ENCODE peak calls at places on chromosomes 4 and X, in ten cellular contexts. One of them, this sample, is unnamed.

GRCh38 chr4:49032440-49033161 is 46.5 kb downstream of the CWH43 start:
- DNase-seq in right lobe of liver: no peak
- DNase-seq in sigmoid colon: no peak
- DNase-seq in body of pancreas: no peak
- DNase-seq in HCT116: peak; percentile 6
- DNase-seq in breast epithelium: no peak
- DNase-seq in Peyer's patch: no peak
- DNase-seq in upper lobe of left lung: no peak
- DNase-seq in IMR-90: peak; percentile 6
- DNase-seq in A549: peak; percentile 15
- DNase-seq in this sample: no peak

GRCh38 chr4:182764137-182764536 is 153.0 kb downstream of the DCTD start:
- DNase-seq in sigmoid colon: no peak
- DNase-seq in IMR-90: peak; percentile 55
- DNase-seq in upper lobe of left lung: no peak
- DNase-seq in body of pancreas: no peak
- DNase-seq in HCT116: no peak
- DNase-seq in A549: no peak
- DNase-seq in breast epithelium: no peak
- DNase-seq in right lobe of liver: no peak
- DNase-seq in Peyer's patch: no peak
- DNase-seq in this sample: no peak

GRCh38 chr4:154854362-154854761 is 73.3 kb downstream of the RBM46 start:
- DNase-seq in sigmoid colon: no peak
- DNase-seq in right lobe of liver: no peak
- DNase-seq in A549: peak; percentile 20
- DNase-seq in Peyer's patch: no peak
- DNase-seq in IMR-90: peak; percentile 4
- DNase-seq in body of pancreas: no peak
- DNase-seq in HCT116: peak; percentile 16
- DNase-seq in upper lobe of left lung: no peak
- DNase-seq in breast epithelium: no peak
- DNase-seq in this sample: no peak

GRCh38 chr4:39657465-39657864 is 18.8 kb upstream of the SMIM14 start:
- DNase-seq in body of pancreas: no peak
- DNase-seq in breast epithelium: no peak
- DNase-seq in IMR-90: no peak
- DNase-seq in right lobe of liver: no peak
- DNase-seq in sigmoid colon: no peak
- DNase-seq in upper lobe of left lung: no peak
- DNase-seq in Peyer's patch: no peak
- DNase-seq in A549: no peak
- DNase-seq in HCT116: no peak
- DNase-seq in this sample: no peak

GRCh38 chrX:143095841-143096240 is 70.1 kb downstream of the SPANXN4 start:
- DNase-seq in body of pancreas: no peak
- DNase-seq in HCT116: no peak
- DNase-seq in Peyer's patch: no peak
- DNase-seq in upper lobe of left lung: no peak
- DNase-seq in breast epithelium: no peak
- DNase-seq in right lobe of liver: no peak
- DNase-seq in IMR-90: no peak
- DNase-seq in A549: no peak
- DNase-seq in sigmoid colon: no peak
- DNase-seq in this sample: no peak

GRCh38 chrX:97787849-97788248 is 904.1 kb downstream of the RPA4 start:
- DNase-seq in A549: peak; percentile 0
- DNase-seq in HCT116: no peak
- DNase-seq in body of pancreas: no peak
- DNase-seq in IMR-90: no peak
- DNase-seq in sigmoid colon: no peak
- DNase-seq in breast epithelium: no peak
- DNase-seq in right lobe of liver: no peak
- DNase-seq in Peyer's patch: no peak
- DNase-seq in upper lobe of left lung: no peak
- DNase-seq in this sample: no peak

GRCh38 chrX:12979011-12979629 is 4.2 kb downstream of the TMSB4X start:
- DNase-seq in HCT116: no peak
- DNase-seq in IMR-90: no peak
- DNase-seq in Peyer's patch: no peak
- DNase-seq in breast epithelium: no peak
- DNase-seq in body of pancreas: no peak
- DNase-seq in right lobe of liver: no peak
- DNase-seq in upper lobe of left lung: no peak
- DNase-seq in sigmoid colon: no peak
- DNase-seq in A549: no peak
- DNase-seq in this sample: no peak

GRCh38 chr4:25235401-25235800 is 1.6 kb downstream of the PI4K2B start:
- DNase-seq in HCT116: no peak
- DNase-seq in upper lobe of left lung: no peak
- DNase-seq in IMR-90: no peak
- DNase-seq in breast epithelium: no peak
- DNase-seq in right lobe of liver: no peak
- DNase-seq in sigmoid colon: no peak
- DNase-seq in body of pancreas: no peak
- DNase-seq in Peyer's patch: no peak
- DNase-seq in A549: no peak
- DNase-seq in this sample: no peak

GRCh38 chr4:72340803-72341431 is 228.1 kb downstream of the ADAMTS3 start:
- DNase-seq in HCT116: no peak
- DNase-seq in A549: no peak
- DNase-seq in IMR-90: peak; percentile 12
- DNase-seq in body of pancreas: no peak
- DNase-seq in sigmoid colon: no peak
- DNase-seq in right lobe of liver: no peak
- DNase-seq in Peyer's patch: no peak
- DNase-seq in breast epithelium: no peak
- DNase-seq in upper lobe of left lung: no peak
- DNase-seq in this sample: no peak

GRCh38 chrX:109281478-109282275 is 200.2 kb downstream of the GUCY2F start:
- DNase-seq in breast epithelium: no peak
- DNase-seq in upper lobe of left lung: no peak
- DNase-seq in IMR-90: no peak
- DNase-seq in Peyer's patch: peak; percentile 49
- DNase-seq in body of pancreas: no peak
- DNase-seq in HCT116: no peak
- DNase-seq in sigmoid colon: no peak
- DNase-seq in right lobe of liver: no peak
- DNase-seq in A549: no peak
- DNase-seq in this sample: no peak

GRCh38 chrX:30196322-30196721 is 19.0 kb upstream of the MAGEB2 start:
- DNase-seq in right lobe of liver: no peak
- DNase-seq in upper lobe of left lung: no peak
- DNase-seq in Peyer's patch: no peak
- DNase-seq in breast epithelium: no peak
- DNase-seq in A549: peak; percentile 11
- DNase-seq in HCT116: peak; percentile 7
- DNase-seq in IMR-90: peak; percentile 9
- DNase-seq in sigmoid colon: no peak
- DNase-seq in body of pancreas: no peak
- DNase-seq in this sample: no peak

GRCh38 chr4:99806545-99806944 is 10.1 kb upstream of the DAPP1 start:
- DNase-seq in upper lobe of left lung: no peak
- DNase-seq in right lobe of liver: no peak
- DNase-seq in A549: no peak
- DNase-seq in Peyer's patch: no peak
- DNase-seq in sigmoid colon: no peak
- DNase-seq in body of pancreas: no peak
- DNase-seq in breast epithelium: no peak
- DNase-seq in IMR-90: no peak
- DNase-seq in HCT116: no peak
- DNase-seq in this sample: no peak

GRCh38 chrX:112067601-112068000 is 15.0 kb downstream of the TRPC5 start:
- DNase-seq in breast epithelium: no peak
- DNase-seq in Peyer's patch: no peak
- DNase-seq in right lobe of liver: no peak
- DNase-seq in IMR-90: no peak
- DNase-seq in upper lobe of left lung: no peak
- DNase-seq in sigmoid colon: no peak
- DNase-seq in A549: no peak
- DNase-seq in body of pancreas: no peak
- DNase-seq in HCT116: no peak
- DNase-seq in this sample: no peak

GRCh38 chr4:123168812-123169211 is 227.8 kb upstream of the SPRY1 start:
- DNase-seq in Peyer's patch: no peak
- DNase-seq in right lobe of liver: no peak
- DNase-seq in breast epithelium: no peak
- DNase-seq in body of pancreas: no peak
- DNase-seq in HCT116: no peak
- DNase-seq in sigmoid colon: no peak
- DNase-seq in IMR-90: peak; percentile 7
- DNase-seq in upper lobe of left lung: no peak
- DNase-seq in A549: no peak
- DNase-seq in this sample: no peak

GRCh38 chr4:170035231-170035630 is 9.0 kb upstream of the MFAP3L start:
- DNase-seq in A549: no peak
- DNase-seq in right lobe of liver: no peak
- DNase-seq in upper lobe of left lung: no peak
- DNase-seq in sigmoid colon: no peak
- DNase-seq in IMR-90: no peak
- DNase-seq in Peyer's patch: no peak
- DNase-seq in breast epithelium: no peak
- DNase-seq in body of pancreas: no peak
- DNase-seq in HCT116: no peak
- DNase-seq in this sample: no peak

GRCh38 chr4:138401330-138401729 is 159.2 kb upstream of the SLC7A11 start:
- DNase-seq in upper lobe of left lung: no peak
- DNase-seq in Peyer's patch: no peak
- DNase-seq in HCT116: no peak
- DNase-seq in breast epithelium: peak; percentile 26
- DNase-seq in IMR-90: no peak
- DNase-seq in body of pancreas: peak; percentile 68
- DNase-seq in right lobe of liver: no peak
- DNase-seq in A549: no peak
- DNase-seq in sigmoid colon: peak; percentile 69
- DNase-seq in this sample: no peak

GRCh38 chr4:186701788-186702187 is 21.9 kb downstream of the FAT1 start:
- DNase-seq in upper lobe of left lung: no peak
- DNase-seq in right lobe of liver: no peak
- DNase-seq in Peyer's patch: no peak
- DNase-seq in body of pancreas: no peak
- DNase-seq in IMR-90: no peak
- DNase-seq in sigmoid colon: no peak
- DNase-seq in breast epithelium: no peak
- DNase-seq in A549: no peak
- DNase-seq in HCT116: no peak
- DNase-seq in this sample: no peak
- H3K27ac ChIP-seq in upper lobe of left lung: peak overlapping the region; percentile 49
- H3K27ac ChIP-seq in right lobe of liver: no peak overlapping the region
- H3K27ac ChIP-seq in Peyer's patch: peak overlapping the region; percentile 57
- H3K27ac ChIP-seq in body of pancreas: peak overlapping the region; percentile 72
- H3K27ac ChIP-seq in IMR-90: no peak overlapping the region
- H3K27ac ChIP-seq in sigmoid colon: peak overlapping the region; percentile 85
- H3K27ac ChIP-seq in breast epithelium: peak overlapping the region; percentile 84
- H3K27ac ChIP-seq in A549: peak overlapping the region; percentile 54
- H3K27ac ChIP-seq in HCT116: no peak overlapping the region
- H3K27ac ChIP-seq in this sample: peak overlapping the region; percentile 60

DNA sequence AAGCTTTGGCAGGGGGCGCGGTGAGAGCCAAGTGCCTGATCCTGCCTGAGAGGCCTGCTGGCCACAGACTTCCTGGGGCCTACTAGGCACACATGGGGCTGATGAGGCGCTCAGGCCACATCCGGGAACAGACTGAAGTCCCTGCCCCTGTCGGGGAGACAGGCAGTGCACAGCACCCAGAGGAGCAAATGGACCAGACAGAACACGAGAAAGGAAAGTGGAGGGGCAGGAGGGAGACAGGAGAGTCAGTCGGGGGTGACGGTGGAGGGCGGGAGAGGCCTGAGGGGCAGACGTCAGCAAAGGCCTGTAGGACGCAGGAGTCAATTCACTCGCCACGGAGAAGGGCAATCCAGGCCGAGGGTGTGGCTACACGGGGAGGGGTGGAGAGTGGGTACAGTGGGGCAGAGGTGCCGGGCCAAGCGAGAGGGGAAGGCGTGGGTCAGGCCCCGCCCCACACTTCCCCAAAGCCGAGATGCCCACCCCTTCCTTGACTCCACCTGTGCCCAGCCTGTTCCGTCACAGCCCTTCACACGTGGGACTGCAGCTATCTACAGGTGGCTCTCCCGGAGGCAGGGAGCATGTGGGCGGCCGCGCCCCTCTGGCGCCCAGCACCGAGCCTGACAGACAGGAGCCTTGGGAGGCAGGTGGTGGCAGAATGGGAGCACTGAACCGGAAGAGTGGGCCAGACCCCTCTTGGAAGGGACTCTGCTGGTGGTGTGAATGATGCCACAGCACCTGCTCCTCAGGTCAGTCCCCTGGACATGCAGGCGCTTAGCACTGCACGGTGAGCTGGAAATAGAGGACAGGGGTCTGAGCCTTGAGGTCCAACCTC is 20.5 kb downstream of the NOP14 start:
- DNase-seq in IMR-90: no peak
- DNase-seq in A549: no peak
- DNase-seq in Peyer's patch: peak; percentile 61
- DNase-seq in body of pancreas: peak; percentile 12
- DNase-seq in HCT116: no peak
- DNase-seq in sigmoid colon: no peak
- DNase-seq in breast epithelium: peak; percentile 19
- DNase-seq in upper lobe of left lung: no peak
- DNase-seq in right lobe of liver: peak; percentile 43
- DNase-seq in this sample: peak; percentile 20
- TF ChIP-seq POLR2A in IMR-90: no peak
- TF ChIP-seq POLR2A in A549: no peak
- TF ChIP-seq POLR2A in Peyer's patch: no peak
- TF ChIP-seq POLR2A in body of pancreas: no peak
- TF ChIP-seq POLR2A in HCT116: no peak
- TF ChIP-seq POLR2A in sigmoid colon: no peak
- TF ChIP-seq POLR2A in breast epithelium: no peak
- TF ChIP-seq POLR2A in upper lobe of left lung: no peak
- TF ChIP-seq POLR2A in right lobe of liver: no peak
- TF ChIP-seq POLR2A in this sample: no peak

GRCh38 chrX:153919281-153919680 is 6.8 kb downstream of the ARHGAP4 start:
- DNase-seq in right lobe of liver: no peak
- DNase-seq in Peyer's patch: no peak
- DNase-seq in breast epithelium: no peak
- DNase-seq in A549: no peak
- DNase-seq in upper lobe of left lung: no peak
- DNase-seq in sigmoid colon: no peak
- DNase-seq in IMR-90: no peak
- DNase-seq in HCT116: no peak
- DNase-seq in body of pancreas: no peak
- DNase-seq in this sample: no peak
- H3K27ac ChIP-seq in right lobe of liver: no peak overlapping the region
- H3K27ac ChIP-seq in Peyer's patch: no peak overlapping the region
- H3K27ac ChIP-seq in breast epithelium: no peak overlapping the region
- H3K27ac ChIP-seq in A549: no peak overlapping the region
- H3K27ac ChIP-seq in upper lobe of left lung: no peak overlapping the region
- H3K27ac ChIP-seq in sigmoid colon: no peak overlapping the region
- H3K27ac ChIP-seq in IMR-90: no peak overlapping the region
- H3K27ac ChIP-seq in HCT116: no peak overlapping the region
- H3K27ac ChIP-seq in body of pancreas: no peak overlapping the region
- H3K27ac ChIP-seq in this sample: no peak overlapping the region

DNA sequence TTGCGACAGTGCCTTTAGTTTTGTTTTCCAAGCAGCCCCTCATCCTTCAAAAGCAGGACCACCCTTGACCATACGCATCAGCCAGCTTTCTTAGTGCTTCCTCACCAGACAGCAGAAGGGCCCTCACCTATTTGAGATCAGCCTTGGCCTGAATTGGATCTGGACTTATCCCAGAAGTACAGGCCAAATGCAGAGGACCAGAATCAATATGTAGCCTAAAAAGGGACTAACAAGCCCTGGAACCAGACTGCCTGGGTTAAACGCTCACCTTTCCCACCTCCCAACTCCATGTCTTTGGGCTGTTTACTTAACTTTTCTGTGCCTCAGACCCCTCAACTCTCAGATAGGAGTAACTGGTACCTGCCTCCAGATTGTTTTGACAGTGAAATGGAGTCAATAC is 77.7 kb upstream of the ATP6AP2 start:
- DNase-seq in upper lobe of left lung: no peak
- DNase-seq in IMR-90: no peak
- DNase-seq in HCT116: no peak
- DNase-seq in A549: no peak
- DNase-seq in sigmoid colon: no peak
- DNase-seq in right lobe of liver: no peak
- DNase-seq in body of pancreas: no peak
- DNase-seq in breast epithelium: no peak
- DNase-seq in Peyer's patch: no peak
- DNase-seq in this sample: no peak
- TF ChIP-seq POLR2A in upper lobe of left lung: no peak
- TF ChIP-seq POLR2A in IMR-90: no peak
- TF ChIP-seq POLR2A in HCT116: no peak
- TF ChIP-seq POLR2A in A549: no peak
- TF ChIP-seq POLR2A in sigmoid colon: no peak
- TF ChIP-seq POLR2A in right lobe of liver: no peak
- TF ChIP-seq POLR2A in body of pancreas: no peak
- TF ChIP-seq POLR2A in breast epithelium: no peak
- TF ChIP-seq POLR2A in Peyer's patch: no peak
- TF ChIP-seq POLR2A in this sample: no peak

This sample was measured in gastrocnemius medialis.